ENCODE peak calls at places on chromosomes 2 and 18, in eight cellular contexts. D is stimulated activated CD4-positive, alpha-beta T cell treated with anti-CD3 and anti-CD28 coated beads, Interleukin-2, amount 100 ng/mL, for 48 hours; M is myocyte; B is trophoblast cell; V is activated CD4-positive, alpha-beta T cell treated with anti-CD3 and anti-CD28 coated beads for 48 hours; C is neural progenitor cell; Y is GM19239; H is iris pigment epithelial cell. L is an unnamed sample.

GRCh38 chr2:112529751-112530150 is 12.5 kb upstream of the POLR1B start:
- DNase-seq in Y (no peak), H (no peak), M (no peak), C (no peak), V (no peak), B (no peak), D (no peak), L (peak; percentile 96)

GRCh38 chr18:10376735-10377134 is 77.7 kb upstream of the APCDD1 start:
- DNase-seq in B (no peak), V (no peak), H (no peak), D (no peak), Y (no peak), C (no peak), M (no peak), L (no peak)

GRCh38 chr18:23683671-23684070 is 5.6 kb upstream of the LAMA3 start:
- DNase-seq in V (no peak), C (no peak), D (no peak), H (peak; percentile 77), Y (no peak), B (no peak), M (no peak), L (no peak)

GRCh38 chr2:240205348-240205747 is 64.9 kb upstream of the OTOS start:
- DNase-seq in H (peak; percentile 53), C (peak; percentile 58), B (peak; percentile 20), V (peak; percentile 87), Y (no peak), D (peak; percentile 68), M (peak; percentile 98), L (no peak)

GRCh38 chr2:222819722-222820333 is 41.0 kb upstream of the ACSL3 start:
- DNase-seq in C (no peak), V (no peak), Y (no peak), B (no peak), D (no peak), M (no peak), H (peak; percentile 81), L (no peak)

GRCh38 chr2:96798733-96799622 is 17.1 kb upstream of the CNNM3 start:
- DNase-seq in H (no peak), B (no peak), C (no peak), D (no peak), M (no peak), V (no peak), Y (no peak), L (no peak)

GRCh38 chr18:22152093-22152492 is 17.3 kb upstream of the GATA6 start:
- DNase-seq in D (no peak), C (no peak), B (peak; percentile 90), V (no peak), H (no peak), M (no peak), Y (no peak), L (no peak)

GRCh38 chr2:217929757-217930707 is 72.8 kb downstream of the TNS1 start:
- DNase-seq in Y (no peak), M (no peak), B (no peak), C (no peak), V (no peak), H (peak; percentile 55), D (no peak), L (no peak)

GRCh38 chr2:147092266-147092665 is 752.6 kb upstream of the ACVR2A start:
- DNase-seq in V (no peak), C (no peak), M (no peak), D (no peak), Y (no peak), B (no peak), H (no peak), L (no peak)

GRCh38 chr18:36890598-36890997 is 61.7 kb downstream of the KIAA1328 start:
- DNase-seq in B (no peak), V (no peak), H (no peak), Y (no peak), M (no peak), C (no peak), D (no peak), L (no peak)

GRCh38 chr2:186696337-186696736 is 2.5 kb downstream of the FAM171B start:
- DNase-seq in V (no peak), H (no peak), Y (no peak), M (no peak), D (no peak), B (no peak), C (no peak), L (no peak)

GRCh38 chr2:240153418-240153817 is 13.0 kb upstream of the OTOS start:
- DNase-seq in V (no peak), C (no peak), H (no peak), B (no peak), M (no peak), Y (no peak), D (no peak), L (no peak)

GRCh38 chr2:172328103-172328835 is 99.1 kb upstream of the ITGA6 start:
- DNase-seq in D (no peak), C (no peak), V (no peak), H (no peak), Y (no peak), B (no peak), M (no peak), L (peak; percentile 11)

GRCh38 chr2:9809064-9809356 is 34.3 kb upstream of the TAF1B start:
- DNase-seq in Y (no peak), B (peak; percentile 96), C (no peak), M (no peak), H (no peak), V (no peak), D (no peak), L (no peak)

GRCh38 chr2:37274354-37274965 is 43.0 kb downstream of the NDUFAF7 start:
- DNase-seq in C (no peak), D (no peak), V (no peak), Y (no peak), H (peak; percentile 70), B (peak; percentile 85), M (no peak), L (peak; percentile 69)

GRCh38 chr18:11947214-11948119 is 33.8 kb upstream of the IMPA2 start:
- DNase-seq in C (peak; percentile 79), H (peak; percentile 100), V (peak; percentile 76), Y (peak; percentile 53), B (peak; percentile 99), M (peak; percentile 95), D (peak; percentile 50), L (peak; percentile 49)

GRCh38 chr2:112869258-112869842 is 32.8 kb upstream of the IL1B start:
- DNase-seq in M (peak; percentile 70), D (peak; percentile 17), Y (no peak), B (no peak), C (no peak), H (peak; percentile 39), V (peak; percentile 25), L (peak; percentile 12)

GRCh38 chr2:177669625-177670330 is 277.2 kb downstream of the AGPS start:
- DNase-seq in M (peak; percentile 72), H (no peak), V (no peak), C (no peak), B (no peak), Y (no peak), D (no peak), L (peak; percentile 95)

GRCh38 chr2:108893277-108893676 is 95.7 kb downstream of the EDAR start:
- DNase-seq in M (no peak), B (no peak), C (no peak), V (no peak), H (no peak), Y (no peak), D (no peak), L (no peak)

GRCh38 chr2:11585071-11585470 is 51.2 kb downstream of the GREB1 start:
- DNase-seq in B (no peak), M (no peak), C (no peak), D (no peak), V (no peak), Y (no peak), H (no peak), L (no peak)

GRCh38 chr2:46193356-46193755 is 103.9 kb upstream of the EPAS1 start:
- DNase-seq in C (no peak), D (no peak), V (no peak), Y (no peak), B (peak; percentile 34), H (no peak), M (no peak), L (no peak)

GRCh38 chr2:159200498-159200897 is 86.0 kb downstream of the WDSUB1 start:
- DNase-seq in B (no peak), V (no peak), H (peak; percentile 53), M (no peak), C (no peak), Y (no peak), D (no peak), L (no peak)

GRCh38 chr2:135945521-135945920 is 39.9 kb downstream of the DARS1 start:
- DNase-seq in M (no peak), Y (no peak), B (no peak), V (no peak), C (no peak), D (no peak), H (no peak), L (no peak)

GRCh38 chr2:109736177-109736827 is 57.8 kb upstream of the RGPD5 start:
- DNase-seq in D (no peak), V (peak; percentile 29), H (peak; percentile 66), M (peak; percentile 70), Y (no peak), B (peak; percentile 78), C (peak; percentile 69), L (peak; percentile 81)

GRCh38 chr2:142892715-142893114 is 15.3 kb downstream of the KYNU start:
- DNase-seq in B (no peak), H (no peak), D (no peak), Y (peak; percentile 24), C (no peak), V (no peak), M (no peak), L (no peak)

GRCh38 chr18:48833701-48834394 is 116.9 kb downstream of the SMAD7 start:
- DNase-seq in H (no peak), V (peak; percentile 74), Y (peak; percentile 78), C (no peak), M (no peak), B (no peak), D (peak; percentile 54), L (no peak)

GRCh38 chr18:54191352-54191751 is 33.1 kb downstream of the MBD2 start:
- DNase-seq in Y (no peak), H (no peak), B (peak; percentile 96), C (no peak), D (no peak), M (no peak), V (no peak), L (no peak)

GRCh38 chr2:10329880-10330699 is 27.4 kb downstream of the HPCAL1 start:
- DNase-seq in H (peak; percentile 59), B (peak; percentile 97), V (peak; percentile 16), D (no peak), Y (no peak), M (no peak), C (no peak), L (no peak)

GRCh38 chr2:38147333-38148121 is 71.6 kb upstream of the CYP1B1 start:
- DNase-seq in H (peak; percentile 85), Y (no peak), C (no peak), M (peak; percentile 36), B (no peak), D (no peak), V (no peak), L (no peak)

GRCh38 chr2:71932027-71932779 is 215.5 kb downstream of the CYP26B1 start:
- DNase-seq in H (no peak), Y (no peak), B (no peak), M (no peak), D (no peak), C (no peak), V (no peak), L (no peak)

GRCh38 chr2:20148841-20149702 is 75.9 kb downstream of the SDC1 start:
- DNase-seq in D (no peak), B (no peak), Y (no peak), H (peak; percentile 99), M (peak; percentile 84), C (peak; percentile 66), V (no peak), L (no peak)

GRCh38 chr18:76345901-76346300 is 149.1 kb downstream of the ZNF516 start:
- DNase-seq in H (no peak), B (no peak), C (no peak), V (no peak), M (peak; percentile 69), D (no peak), Y (no peak), L (no peak)

GRCh38 chr2:41906325-41906700 is 141.5 kb upstream of the PKDCC start:
- DNase-seq in V (no peak), M (no peak), C (peak; percentile 13), Y (no peak), H (peak; percentile 74), D (no peak), B (no peak), L (no peak)

GRCh38 chr18:41858761-41859555 is 96.1 kb upstream of the PIK3C3 start:
- DNase-seq in V (no peak), H (peak; percentile 20), D (no peak), Y (no peak), M (no peak), C (no peak), B (no peak), L (peak; percentile 87)